ENCODE peak calls at places on chromosomes 3 and 15, in five cellular contexts. One of them, this sample, is unnamed.
A peak's percentile ranks its signal among the peaks of the same experiment; 100 is the strongest.

GRCh38 chr3:147197739-147198138 is 208.6 kb downstream of the ZIC4 start:
- DNase-seq in lower lobe of right lung: no peak
- DNase-seq in RWPE2: no peak
- DNase-seq in H9: no peak
- DNase-seq in A549: no peak
- DNase-seq in this sample: no peak

GRCh38 chr15:88218557-88219214 is 37.9 kb downstream of the NTRK3 start:
- DNase-seq in lower lobe of right lung: no peak
- DNase-seq in RWPE2: no peak
- DNase-seq in H9: no peak
- DNase-seq in A549: no peak
- DNase-seq in this sample: peak; percentile 64

GRCh38 chr3:13599887-13600450 is 51.0 kb downstream of the FBLN2 start:
- DNase-seq in lower lobe of right lung: no peak
- DNase-seq in RWPE2: no peak
- DNase-seq in H9: no peak
- DNase-seq in A549: no peak
- DNase-seq in this sample: no peak

GRCh38 chr3:10223676-10224639 is 24.3 kb upstream of the TATDN2 start:
- DNase-seq in lower lobe of right lung: no peak
- DNase-seq in RWPE2: no peak
- DNase-seq in H9: no peak
- DNase-seq in A549: peak; percentile 13
- DNase-seq in this sample: no peak

GRCh38 chr15:64004582-64004981 is 41.7 kb downstream of the DAPK2 start:
- DNase-seq in lower lobe of right lung: no peak
- DNase-seq in RWPE2: peak; percentile 97
- DNase-seq in H9: no peak
- DNase-seq in A549: peak; percentile 81
- DNase-seq in this sample: no peak

GRCh38 chr3:64578797-64579196 is 109.0 kb downstream of the ADAMTS9 start:
- DNase-seq in lower lobe of right lung: no peak
- DNase-seq in RWPE2: no peak
- DNase-seq in H9: no peak
- DNase-seq in A549: no peak
- DNase-seq in this sample: no peak

GRCh38 chr3:134029734-134030381 is at the start of gene SLCO2A1:
- DNase-seq in lower lobe of right lung: peak; percentile 64
- DNase-seq in RWPE2: no peak
- DNase-seq in H9: peak; percentile 66
- DNase-seq in A549: no peak
- DNase-seq in this sample: no peak

GRCh38 chr3:12798559-12799179 is 2.2 kb downstream of the CAND2 start:
- DNase-seq in lower lobe of right lung: no peak
- DNase-seq in RWPE2: no peak
- DNase-seq in H9: no peak
- DNase-seq in A549: no peak
- DNase-seq in this sample: no peak

GRCh38 chr3:55654123-55654787 is 167.1 kb upstream of the WNT5A start:
- DNase-seq in lower lobe of right lung: no peak
- DNase-seq in RWPE2: no peak
- DNase-seq in H9: no peak
- DNase-seq in A549: no peak
- DNase-seq in this sample: no peak

GRCh38 chr3:187913617-187914033 is 168.4 kb upstream of the BCL6 start:
- DNase-seq in lower lobe of right lung: no peak
- DNase-seq in RWPE2: no peak
- DNase-seq in H9: no peak
- DNase-seq in A549: peak; percentile 74
- DNase-seq in this sample: no peak

GRCh38 chr3:23594897-23595670 is 210.7 kb upstream of the UBE2E1 start:
- DNase-seq in lower lobe of right lung: no peak
- DNase-seq in RWPE2: no peak
- DNase-seq in H9: no peak
- DNase-seq in A549: no peak
- DNase-seq in this sample: no peak

GRCh38 chr3:16820485-16820884 is 64.3 kb upstream of the PLCL2 start:
- DNase-seq in lower lobe of right lung: no peak
- DNase-seq in RWPE2: no peak
- DNase-seq in H9: no peak
- DNase-seq in A549: no peak
- DNase-seq in this sample: no peak

GRCh38 chr3:170128259-170128976 is 53.1 kb downstream of the PHC3 start:
- DNase-seq in lower lobe of right lung: no peak
- DNase-seq in RWPE2: no peak
- DNase-seq in H9: no peak
- DNase-seq in A549: no peak
- DNase-seq in this sample: no peak

GRCh38 chr15:85581495-85581894 is 201.1 kb downstream of the AKAP13 start:
- DNase-seq in lower lobe of right lung: peak; percentile 71
- DNase-seq in RWPE2: no peak
- DNase-seq in H9: no peak
- DNase-seq in A549: no peak
- DNase-seq in this sample: peak; percentile 34

GRCh38 chr3:159726231-159726964 is 262.2 kb upstream of the IL12A start:
- DNase-seq in lower lobe of right lung: no peak
- DNase-seq in RWPE2: peak; percentile 89
- DNase-seq in H9: no peak
- DNase-seq in A549: no peak
- DNase-seq in this sample: no peak

GRCh38 chr3:9949115-9949514 is 3.1 kb downstream of the PRRT3 start:
- DNase-seq in lower lobe of right lung: no peak
- DNase-seq in RWPE2: peak; percentile 54
- DNase-seq in H9: peak; percentile 21
- DNase-seq in A549: no peak
- DNase-seq in this sample: no peak

GRCh38 chr15:60905587-60905986 is 323.5 kb downstream of the RORA start:
- DNase-seq in lower lobe of right lung: no peak
- DNase-seq in RWPE2: no peak
- DNase-seq in H9: peak; percentile 45
- DNase-seq in A549: no peak
- DNase-seq in this sample: no peak

GRCh38 chr3:188439080-188439479 is 285.1 kb downstream of the LPP start:
- DNase-seq in lower lobe of right lung: no peak
- DNase-seq in RWPE2: no peak
- DNase-seq in H9: no peak
- DNase-seq in A549: no peak
- DNase-seq in this sample: no peak

GRCh38 chr15:78457101-78457500 is 19.1 kb downstream of the IREB2 start:
- DNase-seq in lower lobe of right lung: no peak
- DNase-seq in RWPE2: no peak
- DNase-seq in H9: no peak
- DNase-seq in A549: peak; percentile 45
- DNase-seq in this sample: no peak

GRCh38 chr15:100764778-100765457 is 114.7 kb upstream of the ALDH1A3 start:
- DNase-seq in lower lobe of right lung: no peak
- DNase-seq in RWPE2: peak; percentile 57
- DNase-seq in H9: no peak
- DNase-seq in A549: no peak
- DNase-seq in this sample: peak; percentile 25

GRCh38 chr15:72306211-72306785 is 13.7 kb downstream of the CELF6 start:
- DNase-seq in lower lobe of right lung: no peak
- DNase-seq in RWPE2: peak; percentile 70
- DNase-seq in H9: peak; percentile 49
- DNase-seq in A549: peak; percentile 42
- DNase-seq in this sample: no peak

GRCh38 chr3:176562381-176562780 is 634.9 kb downstream of the TBL1XR1 start:
- DNase-seq in lower lobe of right lung: no peak
- DNase-seq in RWPE2: no peak
- DNase-seq in H9: no peak
- DNase-seq in A549: no peak
- DNase-seq in this sample: no peak

GRCh38 chr3:152737021-152737908 is 97.7 kb upstream of the P2RY1 start:
- DNase-seq in lower lobe of right lung: no peak
- DNase-seq in RWPE2: no peak
- DNase-seq in H9: no peak
- DNase-seq in A549: peak; percentile 3
- DNase-seq in this sample: no peak

GRCh38 chr3:59367150-59367549 is 317.3 kb upstream of the CFAP20DC start:
- DNase-seq in lower lobe of right lung: no peak
- DNase-seq in RWPE2: no peak
- DNase-seq in H9: no peak
- DNase-seq in A549: no peak
- DNase-seq in this sample: no peak

GRCh38 chr3:10344147-10344943 is 23.4 kb upstream of the SEC13 start:
- DNase-seq in lower lobe of right lung: no peak
- DNase-seq in RWPE2: no peak
- DNase-seq in H9: peak; percentile 79
- DNase-seq in A549: peak; percentile 56
- DNase-seq in this sample: no peak

GRCh38 chr3:52481819-52482521 is 13.2 kb upstream of the STAB1 start:
- DNase-seq in lower lobe of right lung: no peak
- DNase-seq in RWPE2: peak; percentile 67
- DNase-seq in H9: peak; percentile 88
- DNase-seq in A549: peak; percentile 38
- DNase-seq in this sample: no peak

GRCh38 chr3:79976466-79976865 is 208.7 kb upstream of the ROBO1 start:
- DNase-seq in lower lobe of right lung: no peak
- DNase-seq in RWPE2: no peak
- DNase-seq in H9: no peak
- DNase-seq in A549: peak; percentile 11
- DNase-seq in this sample: no peak

GRCh38 chr3:14803101-14803980 is 15.4 kb upstream of the FGD5 start:
- DNase-seq in lower lobe of right lung: no peak
- DNase-seq in RWPE2: no peak
- DNase-seq in H9: no peak
- DNase-seq in A549: peak; percentile 68
- DNase-seq in this sample: no peak

GRCh38 chr3:175356899-175357324 is 497.8 kb downstream of the NAALADL2 start:
- DNase-seq in lower lobe of right lung: no peak
- DNase-seq in RWPE2: no peak
- DNase-seq in H9: no peak
- DNase-seq in A549: peak; percentile 17
- DNase-seq in this sample: no peak

GRCh38 chr3:54988302-54989022 is 60.6 kb upstream of the LRTM1 start:
- DNase-seq in lower lobe of right lung: no peak
- DNase-seq in RWPE2: no peak
- DNase-seq in H9: no peak
- DNase-seq in A549: no peak
- DNase-seq in this sample: no peak

GRCh38 chr3:36476274-36476942 is 96.1 kb downstream of the STAC start:
- DNase-seq in lower lobe of right lung: peak; percentile 44
- DNase-seq in RWPE2: no peak
- DNase-seq in H9: no peak
- DNase-seq in A549: no peak
- DNase-seq in this sample: no peak

GRCh38 chr3:55965776-55966175 is 478.7 kb upstream of the WNT5A start:
- DNase-seq in lower lobe of right lung: no peak
- DNase-seq in RWPE2: no peak
- DNase-seq in H9: no peak
- DNase-seq in A549: no peak
- DNase-seq in this sample: no peak

GRCh38 chr3:29889230-29889629 is 608.4 kb downstream of the RBMS3 start:
- DNase-seq in lower lobe of right lung: no peak
- DNase-seq in RWPE2: no peak
- DNase-seq in H9: no peak
- DNase-seq in A549: no peak
- DNase-seq in this sample: no peak

GRCh38 chr15:51342249-51342999 is 969 bp downstream of the GLDN start:
- DNase-seq in lower lobe of right lung: no peak
- DNase-seq in RWPE2: no peak
- DNase-seq in H9: no peak
- DNase-seq in A549: no peak
- DNase-seq in this sample: no peak

GRCh38 chr3:129441215-129441614 is 1.2 kb downstream of the IFT122 start:
- DNase-seq in lower lobe of right lung: no peak
- DNase-seq in RWPE2: no peak
- DNase-seq in H9: no peak
- DNase-seq in A549: no peak
- DNase-seq in this sample: no peak
- H3K4me1 ChIP-seq in lower lobe of right lung: peaks cover 61% of the 10 kb centered on the region
- H3K4me1 ChIP-seq in RWPE2: peaks cover 7% of the 10 kb centered on the region
- H3K4me1 ChIP-seq in H9: peaks cover 4% of the 10 kb centered on the region
- H3K4me1 ChIP-seq in A549: peaks cover 32% of the 10 kb centered on the region
- H3K4me1 ChIP-seq in this sample: peaks cover 16% of the 10 kb centered on the region

GRCh38 chr15:24784506-24784905 is 108.9 kb downstream of the NPAP1 start:
- DNase-seq in lower lobe of right lung: no peak
- DNase-seq in RWPE2: no peak
- DNase-seq in H9: no peak
- DNase-seq in A549: no peak
- DNase-seq in this sample: no peak

GRCh38 chr15:24786347-24786746 is 110.8 kb downstream of the NPAP1 start:
- DNase-seq in lower lobe of right lung: no peak
- DNase-seq in RWPE2: no peak
- DNase-seq in H9: no peak
- DNase-seq in A549: no peak
- DNase-seq in this sample: no peak
- H3K9me3 ChIP-seq in lower lobe of right lung: no peaks in the 10 kb centered on the region
- H3K9me3 ChIP-seq in RWPE2: no peaks in the 10 kb centered on the region
- H3K9me3 ChIP-seq in H9: peaks cover 21% of the 10 kb centered on the region
- H3K9me3 ChIP-seq in A549: no peaks in the 10 kb centered on the region
- H3K9me3 ChIP-seq in this sample: peaks cover 3% of the 10 kb centered on the region

GRCh38 chr3:116864627-116864927 is 155.0 kb downstream of the TUSC7 start:
- DNase-seq in lower lobe of right lung: no peak
- DNase-seq in RWPE2: no peak
- DNase-seq in H9: no peak
- DNase-seq in A549: no peak
- DNase-seq in this sample: no peak

GRCh38 chr3:116863270-116863770 is 153.7 kb downstream of the TUSC7 start:
- DNase-seq in lower lobe of right lung: no peak
- DNase-seq in RWPE2: no peak
- DNase-seq in H9: no peak
- DNase-seq in A549: no peak
- DNase-seq in this sample: no peak

GRCh38 chr3:116863842-116864626 is 154.5 kb downstream of the TUSC7 start:
- DNase-seq in lower lobe of right lung: no peak
- DNase-seq in RWPE2: no peak
- DNase-seq in H9: peak; percentile 67
- DNase-seq in A549: peak; percentile 51
- DNase-seq in this sample: no peak
- TF ChIP-seq CTCF in lower lobe of right lung: peak; percentile 35
- TF ChIP-seq CTCF in RWPE2: peak; percentile 77
- TF ChIP-seq CTCF in H9: peak; percentile 72
- TF ChIP-seq CTCF in A549: peak; percentile 49
- TF ChIP-seq CTCF in this sample: peak; percentile 69

DNA sequence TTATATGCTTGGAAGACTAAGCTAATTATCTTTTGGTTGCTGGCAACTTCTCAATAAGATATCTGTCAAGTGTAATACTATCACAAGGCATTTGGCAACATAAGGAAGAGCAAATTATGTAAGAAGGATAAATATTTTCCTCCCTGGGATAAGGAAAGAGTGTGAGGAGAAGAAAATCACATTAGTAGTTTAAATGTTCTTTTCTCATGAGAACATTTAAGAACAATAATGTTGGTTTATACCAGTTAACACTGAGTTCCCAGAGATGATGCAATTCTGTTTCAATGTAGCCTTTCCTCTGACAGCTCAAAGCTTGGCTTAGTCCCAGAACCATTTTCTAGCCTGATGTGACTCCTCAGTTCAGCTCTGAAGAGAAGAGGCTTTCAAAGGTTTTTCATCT is 66.1 kb upstream of the NPHP3 start:
- DNase-seq in lower lobe of right lung: no peak
- DNase-seq in RWPE2: no peak
- DNase-seq in H9: no peak
- DNase-seq in A549: no peak
- DNase-seq in this sample: no peak
- H3K4me1 ChIP-seq in lower lobe of right lung: no peaks in the 10 kb centered on the region
- H3K4me1 ChIP-seq in RWPE2: no peaks in the 10 kb centered on the region
- H3K4me1 ChIP-seq in H9: peaks cover 3% of the 10 kb centered on the region
- H3K4me1 ChIP-seq in A549: no peaks in the 10 kb centered on the region
- H3K4me1 ChIP-seq in this sample: peaks cover 5% of the 10 kb centered on the region